ENCODE peak calls at places on chromosomes 11 and 22, in ten cellular contexts. R is adrenal gland; B is endothelial cell of umbilical vein; D is CD4-positive, alpha-beta memory T cell; H is heart right ventricle; G is lower lobe of right lung; P is tibial nerve; V is kidney; U is fibroblast of lung; Q is OCI-LY7. N is an unnamed sample.

GRCh38 chr11:2571598-2572281 is 126.9 kb downstream of the KCNQ1 start:
- DNase-seq in R (no peak), B (no peak), D (peak), H (peak), G (peak), P (no peak), V (peak), U (no peak), Q (no peak), N (no peak)

GRCh38 chr11:19398772-19399542 is 158.2 kb upstream of the E2F8 start:
- DNase-seq in R (peak), B (no peak), D (no peak), H (no peak), G (no peak), P (peak), V (peak), U (peak), Q (no peak), N (no peak)

GRCh38 chr11:86978756-86979608 is 23.8 kb upstream of the FZD4 start:
- DNase-seq in R (no peak), B (peak), D (no peak), H (no peak), G (no peak), P (peak), V (no peak), U (peak), Q (peak), N (no peak)

GRCh38 chr11:1205121-1205986 is 17.5 kb upstream of the MUC5B start:
- DNase-seq in R (peak), B (no peak), D (no peak), H (no peak), G (peak), P (no peak), V (peak), U (no peak), Q (no peak), N (no peak)

GRCh38 chr11:119029340-119030028 is 1.2 kb downstream of the SLC37A4 start:
- DNase-seq in R (no peak), B (no peak), D (no peak), H (no peak), G (no peak), P (peak), V (peak), U (no peak), Q (no peak), N (no peak)

GRCh38 chr11:123298488-123299447 is 103.7 kb upstream of the CLMP start:
- DNase-seq in R (no peak), B (no peak), D (no peak), H (no peak), G (no peak), P (no peak), V (no peak), U (no peak), Q (peak), N (no peak)

GRCh38 chr11:61609970-61610347 is 29.1 kb upstream of the SYT7 start:
- DNase-seq in R (no peak), B (no peak), D (no peak), H (no peak), G (no peak), P (no peak), V (no peak), U (no peak), Q (peak), N (no peak)

GRCh38 chr11:73787051-73787642 is 527 bp upstream of the MRPL48 start:
- DNase-seq in R (no peak), B (no peak), D (no peak), H (no peak), G (no peak), P (no peak), V (no peak), U (no peak), Q (peak), N (no peak)

GRCh38 chr11:32838505-32839274 is 9.0 kb downstream of the PRRG4 start:
- DNase-seq in R (no peak), B (no peak), D (no peak), H (no peak), G (no peak), P (no peak), V (no peak), U (no peak), Q (no peak), N (no peak)

GRCh38 chr22:50074551-50075042 is 10.6 kb downstream of the MLC1 start:
- DNase-seq in R (no peak), B (no peak), D (no peak), H (no peak), G (no peak), P (no peak), V (peak), U (no peak), Q (no peak), N (no peak)

GRCh38 chr22:25281675-25282345 is 62.4 kb downstream of the CRYBB2 start:
- DNase-seq in R (no peak), B (no peak), D (no peak), H (no peak), G (no peak), P (no peak), V (no peak), U (no peak), Q (no peak), N (no peak)

GRCh38 chr22:32951081-32951806 is 106.9 kb downstream of the SYN3 start:
- DNase-seq in R (peak), B (no peak), D (no peak), H (peak), G (no peak), P (no peak), V (no peak), U (no peak), Q (no peak), N (no peak)

GRCh38 chr11:121422675-121423074 is 29.4 kb upstream of the SORL1 start:
- DNase-seq in R (no peak), B (no peak), D (peak), H (no peak), G (no peak), P (no peak), V (no peak), U (no peak), Q (peak), N (no peak)

GRCh38 chr22:45867118-45867905 is 109.7 kb downstream of the WNT7B start:
- DNase-seq in R (no peak), B (no peak), D (no peak), H (peak), G (peak), P (no peak), V (peak), U (peak), Q (no peak), N (no peak)

GRCh38 chr11:7548659-7549283 is 35.0 kb downstream of the PPFIBP2 start:
- DNase-seq in R (no peak), B (no peak), D (no peak), H (no peak), G (no peak), P (no peak), V (no peak), U (no peak), Q (peak), N (no peak)

GRCh38 chr11:31246451-31247165 is 122.9 kb downstream of the DCDC1 start:
- DNase-seq in R (no peak), B (no peak), D (no peak), H (no peak), G (no peak), P (peak), V (no peak), U (peak), Q (no peak), N (no peak)

GRCh38 chr22:24683671-24684070 is 80.7 kb downstream of the GGT1 start:
- DNase-seq in R (no peak), B (no peak), D (no peak), H (no peak), G (no peak), P (no peak), V (no peak), U (peak), Q (no peak), N (no peak)

GRCh38 chr11:131809203-131809948 is 439.0 kb downstream of the NTM start:
- DNase-seq in R (no peak), B (no peak), D (no peak), H (no peak), G (no peak), P (no peak), V (no peak), U (no peak), Q (no peak), N (no peak)

GRCh38 chr11:13291794-13292193 is 14.2 kb downstream of the BMAL1 start:
- DNase-seq in R (no peak), B (no peak), D (no peak), H (no peak), G (no peak), P (no peak), V (no peak), U (peak), Q (no peak), N (no peak)

GRCh38 chr11:35326266-35326879 is 93.0 kb downstream of the SLC1A2 start:
- DNase-seq in R (no peak), B (no peak), D (no peak), H (no peak), G (no peak), P (no peak), V (no peak), U (no peak), Q (no peak), N (no peak)

GRCh38 chr22:28424427-28425080 is 255.1 kb downstream of the TTC28 start:
- DNase-seq in R (no peak), B (no peak), D (no peak), H (no peak), G (no peak), P (no peak), V (no peak), U (peak), Q (no peak), N (no peak)

GRCh38 chr11:47850337-47850736 is 2.2 kb upstream of the NUP160 start:
- DNase-seq in R (no peak), B (no peak), D (no peak), H (no peak), G (no peak), P (no peak), V (no peak), U (no peak), Q (peak), N (no peak)

GRCh38 chr11:47847892-47848635 is at the start of gene NUP160:
- DNase-seq in R (peak), B (peak), D (peak), H (peak), G (peak), P (peak), V (peak), U (peak), Q (peak), N (peak)

GRCh38 chr11:47848636-47849155 is 546 bp upstream of the NUP160 start:
- DNase-seq in R (no peak), B (no peak), D (peak), H (no peak), G (no peak), P (no peak), V (no peak), U (no peak), Q (no peak), N (no peak)

GRCh38 chr11:47847537-47847891 is 636 bp downstream of the NUP160 start:
- DNase-seq in R (no peak), B (no peak), D (no peak), H (no peak), G (no peak), P (no peak), V (no peak), U (no peak), Q (no peak), N (no peak)

DNA sequence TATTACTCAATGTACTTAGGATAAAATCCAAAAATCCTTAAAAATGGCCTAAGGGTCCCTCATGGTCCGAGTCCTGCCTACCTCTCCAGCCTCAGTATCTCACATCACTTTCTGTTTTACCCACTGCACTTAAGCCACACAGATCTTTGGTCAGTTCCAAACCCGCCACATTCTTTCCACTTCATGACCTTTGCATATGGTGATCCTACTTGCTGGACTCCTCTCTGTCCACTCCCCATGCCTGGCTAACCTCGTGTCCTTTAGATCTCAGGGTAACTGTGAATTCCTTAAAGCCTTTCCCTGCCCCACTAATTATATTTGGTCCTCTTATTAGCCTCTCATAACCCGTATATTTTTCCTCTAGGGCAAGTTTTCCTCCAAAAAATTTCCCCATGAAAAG is 1.2 kb downstream of the NUP160 start:
- DNase-seq in R (no peak), B (no peak), D (no peak), H (no peak), G (no peak), P (no peak), V (no peak), U (no peak), Q (no peak), N (no peak)
- H3K27ac ChIP-seq in R (no peak), B (peak), D (peak), H (no peak), G (no peak), P (no peak), V (no peak), U (no peak), Q (no peak), N (no peak)

DNA sequence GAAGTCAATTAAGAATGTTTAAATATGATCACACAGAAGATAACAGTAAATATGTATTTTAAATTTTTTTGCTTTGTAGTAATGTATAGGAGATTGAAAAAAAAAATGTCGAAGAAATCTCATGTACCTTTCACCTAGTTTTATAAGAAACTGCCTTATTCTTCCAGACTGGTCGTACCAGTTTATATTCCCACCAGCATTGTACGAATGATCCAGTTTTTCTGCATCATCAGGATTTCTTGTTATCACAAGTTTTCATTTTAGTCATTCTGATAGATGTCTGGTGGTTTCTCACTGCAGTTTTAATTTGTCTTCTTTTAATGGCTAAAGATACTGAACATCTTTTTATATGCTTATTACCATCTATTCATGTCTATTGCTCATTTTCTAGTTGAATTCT is 101.8 kb upstream of the CTSC start:
- DNase-seq in R (no peak), B (no peak), D (no peak), H (no peak), G (no peak), P (no peak), V (no peak), U (no peak), Q (no peak), N (no peak)
- H3K27ac ChIP-seq in R (no peak), B (no peak), D (no peak), H (no peak), G (no peak), P (no peak), V (no peak), U (no peak), Q (no peak), N (no peak)

DNA sequence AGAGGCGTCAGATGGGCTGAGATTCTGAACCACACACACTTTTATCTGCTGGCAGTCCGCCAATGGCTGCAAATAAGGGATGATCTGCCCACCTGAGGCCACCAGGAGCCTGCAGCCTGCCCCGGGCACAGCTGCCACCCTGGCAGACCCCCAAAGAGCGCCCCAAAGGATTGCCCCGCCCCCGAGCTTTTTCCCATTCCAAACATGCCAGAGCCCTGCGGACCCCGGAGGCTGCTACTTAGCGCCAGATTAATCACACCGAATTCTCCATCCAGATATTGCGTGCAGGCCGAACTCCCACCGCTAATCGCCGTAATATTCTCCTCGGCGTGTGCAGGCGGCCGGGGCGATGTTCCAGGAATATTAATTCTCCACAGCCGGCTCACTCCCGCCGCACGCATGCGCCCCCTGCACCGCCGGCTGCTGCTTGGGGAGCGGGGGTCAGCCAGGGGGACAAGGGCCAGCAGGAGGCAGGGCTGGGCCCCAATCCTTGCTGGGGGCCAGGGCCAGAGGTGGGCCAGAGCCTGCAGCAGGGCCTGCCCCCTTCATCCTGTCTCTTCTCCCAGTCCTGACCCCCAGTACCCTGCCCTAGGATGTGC is 19.3 kb upstream of the TCF20 start:
- DNase-seq in R (no peak), B (no peak), D (no peak), H (no peak), G (no peak), P (no peak), V (no peak), U (no peak), Q (no peak), N (no peak)
- H3K27ac ChIP-seq in R (no peak), B (no peak), D (no peak), H (no peak), G (no peak), P (no peak), V (no peak), U (no peak), Q (no peak), N (no peak)

GRCh38 chr22:35961480-35961902 is 67.1 kb downstream of the RBFOX2 start:
- DNase-seq in R (peak), B (peak), D (no peak), H (peak), G (no peak), P (no peak), V (peak), U (peak), Q (no peak), N (peak)
- H3K27ac ChIP-seq in R (no peak), B (peak), D (no peak), H (peak), G (peak), P (no peak), V (peak), U (peak), Q (no peak), N (peak)

N was measured in ascending aorta.